ENCODE peak calls at places on chromosomes 6 and 20, in six cellular contexts. F is small intestine; O is endothelial cell; B is GM03348; P is stimulated activated CD8-positive, alpha-beta memory T cell treated with anti-CD3 and anti-CD28 coated beads, Interleukin-15, amount 100 ng/mL, for 24 hours; R is stomach. M is an unnamed sample.

GRCh38 chr6:79621579-79621978 is 9.6 kb upstream of the SH3BGRL2 start:
- DNase-seq in F (no peak), O (no peak), B (no peak), P (no peak), R (no peak), M (no peak)

GRCh38 chr6:45540375-45540920 is 162.7 kb upstream of the SUPT3H start:
- DNase-seq in F (no peak), O (no peak), B (no peak), P (no peak), R (no peak), M (no peak)

GRCh38 chr6:107936162-107936909 is 21.7 kb downstream of the SEC63 start:
- DNase-seq in F (no peak), O (no peak), B (no peak), P (no peak), R (no peak), M (no peak)

GRCh38 chr20:25061821-25062530 is 4.0 kb upstream of the ACSS1 start:
- DNase-seq in F (no peak), O (no peak), B (no peak), P (no peak), R (peak; percentile 21), M (no peak)

GRCh38 chr6:139580592-139581484 is 206.4 kb upstream of the CITED2 start:
- DNase-seq in F (no peak), O (no peak), B (no peak), P (no peak), R (no peak), M (no peak)

GRCh38 chr20:17661121-17661744 is 20.8 kb downstream of the RRBP1 start:
- DNase-seq in F (peak; percentile 84), O (no peak), B (peak; percentile 63), P (no peak), R (no peak), M (no peak)

GRCh38 chr20:60446273-60447111 is 488.3 kb downstream of the CDH26 start:
- DNase-seq in F (no peak), O (no peak), B (no peak), P (no peak), R (no peak), M (no peak)

GRCh38 chr6:15554728-15555100 is 108.1 kb downstream of the DTNBP1 start:
- DNase-seq in F (no peak), O (no peak), B (no peak), P (no peak), R (no peak), M (no peak)

GRCh38 chr6:169425628-169426370 is 172.2 kb upstream of the THBS2 start:
- DNase-seq in F (peak; percentile 26), O (no peak), B (peak; percentile 33), P (no peak), R (no peak), M (no peak)

M was measured in hepatocyte.